ENCODE peak calls at places on chromosomes 13 and 19, in four cellular contexts. One of them, this sample, is unnamed.

GRCh38 chr13:67792151-67792665 is 562.1 kb upstream of the PCDH9 start:
- DNase-seq in H1: no peak
- DNase-seq in H9: no peak
- DNase-seq in IMR-90: no peak
- DNase-seq in this sample: peak; percentile 63

GRCh38 chr19:6250024-6250605 is 29.7 kb downstream of the MLLT1 start:
- DNase-seq in H1: no peak
- DNase-seq in IMR-90: peak; percentile 80
- DNase-seq in H9: no peak
- DNase-seq in this sample: no peak

GRCh38 chr13:85864963-85865530 is 65.8 kb upstream of the SLITRK6 start:
- DNase-seq in IMR-90: peak; percentile 38
- DNase-seq in H9: peak; percentile 31
- DNase-seq in H1: no peak
- DNase-seq in this sample: peak; percentile 65

GRCh38 chr19:47848871-47849473 is 10.1 kb upstream of the TPRX2 start:
- DNase-seq in IMR-90: no peak
- DNase-seq in H1: peak; percentile 91
- DNase-seq in H9: peak; percentile 79
- DNase-seq in this sample: peak; percentile 90

GRCh38 chr13:23608704-23609413 is 38.6 kb downstream of the TNFRSF19 start:
- DNase-seq in H9: no peak
- DNase-seq in IMR-90: peak; percentile 42
- DNase-seq in H1: no peak
- DNase-seq in this sample: no peak

GRCh38 chr19:362683-363082 is 18.1 kb upstream of the MIER2 start:
- DNase-seq in IMR-90: no peak
- DNase-seq in H1: no peak
- DNase-seq in H9: no peak
- DNase-seq in this sample: no peak

GRCh38 chr13:49559006-49559405 is 26.4 kb downstream of the RCBTB1 start:
- DNase-seq in IMR-90: no peak
- DNase-seq in H1: no peak
- DNase-seq in H9: no peak
- DNase-seq in this sample: no peak

GRCh38 chr19:14023404-14024235 is 4.3 kb upstream of the RLN3 start:
- DNase-seq in IMR-90: peak; percentile 44
- DNase-seq in H9: peak; percentile 85
- DNase-seq in H1: peak; percentile 78
- DNase-seq in this sample: peak; percentile 92

GRCh38 chr13:94707400-94708021 is 4.8 kb downstream of the SOX21 start:
- DNase-seq in H9: peak; percentile 77
- DNase-seq in H1: peak; percentile 79
- DNase-seq in IMR-90: no peak
- DNase-seq in this sample: peak; percentile 62

GRCh38 chr19:41193420-41194156 is 569 bp downstream of the CYP2S1 start:
- DNase-seq in H9: no peak
- DNase-seq in IMR-90: no peak
- DNase-seq in H1: no peak
- DNase-seq in this sample: no peak

GRCh38 chr13:110392510-110393233 is 85.6 kb downstream of the COL4A2 start:
- DNase-seq in IMR-90: peak; percentile 78
- DNase-seq in H1: no peak
- DNase-seq in H9: no peak
- DNase-seq in this sample: peak; percentile 69

GRCh38 chr13:46609052-46609451 is 56.1 kb downstream of the LRCH1 start:
- DNase-seq in H1: no peak
- DNase-seq in H9: no peak
- DNase-seq in IMR-90: no peak
- DNase-seq in this sample: no peak

GRCh38 chr13:37194428-37194861 is 89.0 kb upstream of the CSNK1A1L start:
- DNase-seq in IMR-90: peak; percentile 82
- DNase-seq in H1: no peak
- DNase-seq in H9: no peak
- DNase-seq in this sample: no peak

GRCh38 chr19:23346696-23347095 is 48.6 kb downstream of the ZNF91 start:
- DNase-seq in H9: no peak
- DNase-seq in H1: no peak
- DNase-seq in IMR-90: no peak
- DNase-seq in this sample: no peak

GRCh38 chr13:53782400-53783030 is 753.9 kb downstream of the OLFM4 start:
- DNase-seq in IMR-90: peak; percentile 17
- DNase-seq in H1: peak; percentile 47
- DNase-seq in H9: peak; percentile 33
- DNase-seq in this sample: peak; percentile 75

GRCh38 chr13:112370311-112370710 is 5.8 kb upstream of the SPACA7 start:
- DNase-seq in H1: no peak
- DNase-seq in IMR-90: no peak
- DNase-seq in H9: no peak
- DNase-seq in this sample: no peak

GRCh38 chr13:58953638-58954037 is 1210.1 kb downstream of the DIAPH3 start:
- DNase-seq in H1: no peak
- DNase-seq in H9: no peak
- DNase-seq in IMR-90: no peak
- DNase-seq in this sample: no peak

GRCh38 chr19:7119582-7119981 is 50.1 kb downstream of the ZNF557 start:
- DNase-seq in H1: no peak
- DNase-seq in H9: no peak
- DNase-seq in IMR-90: no peak
- DNase-seq in this sample: no peak

GRCh38 chr19:3670796-3671679 is 29.2 kb downstream of the PIP5K1C start:
- DNase-seq in IMR-90: peak; percentile 56
- DNase-seq in H9: no peak
- DNase-seq in H1: no peak
- DNase-seq in this sample: no peak

GRCh38 chr19:42396248-42396541 is 6.1 kb upstream of the CNFN start:
- DNase-seq in H1: no peak
- DNase-seq in H9: no peak
- DNase-seq in IMR-90: no peak
- DNase-seq in this sample: peak; percentile 74

GRCh38 chr19:46295401-46296308 is 1.2 kb upstream of the HIF3A start:
- DNase-seq in H9: no peak
- DNase-seq in H1: no peak
- DNase-seq in IMR-90: no peak
- DNase-seq in this sample: no peak

GRCh38 chr13:45370922-45371406 is 30.0 kb upstream of the TPT1 start:
- DNase-seq in H1: peak; percentile 92
- DNase-seq in H9: peak; percentile 90
- DNase-seq in IMR-90: peak; percentile 84
- DNase-seq in this sample: peak; percentile 90

DNA sequence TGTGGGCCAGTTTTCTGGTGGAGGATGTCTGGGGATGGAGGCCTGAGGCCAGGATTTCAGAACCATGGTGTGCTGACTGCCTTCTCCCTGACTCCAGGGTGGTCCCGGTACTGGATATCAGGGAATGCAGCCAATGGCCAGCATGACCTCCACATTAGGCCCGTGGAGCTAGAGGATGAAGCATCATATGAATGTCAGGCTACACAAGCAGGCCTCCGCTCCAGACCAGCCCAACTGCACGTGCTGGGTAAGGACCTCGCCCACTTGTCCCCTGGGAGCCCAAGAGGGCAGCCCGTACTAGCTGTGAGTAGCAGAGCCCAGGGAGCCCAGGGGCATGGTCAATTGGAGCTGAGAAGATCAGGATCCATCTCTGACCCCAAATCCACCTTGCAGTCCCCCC is 1.6 kb downstream of the KIRREL2 start:
- DNase-seq in IMR-90: no peak
- DNase-seq in H1: no peak
- DNase-seq in H9: no peak
- DNase-seq in this sample: no peak
- H4K5ac ChIP-seq in IMR-90: no peak overlapping the region
- H4K5ac ChIP-seq in H1: no peak overlapping the region
- H4K5ac ChIP-seq in H9: no peak overlapping the region
- H4K5ac ChIP-seq in this sample: no peak overlapping the region

GRCh38 chr19:49764341-49764740 is 1.2 kb upstream of the TSKS start:
- DNase-seq in H9: no peak
- DNase-seq in H1: no peak
- DNase-seq in IMR-90: no peak
- DNase-seq in this sample: no peak

GRCh38 chr19:49767967-49768581 is 1.3 kb downstream of the AP2A1 start:
- DNase-seq in IMR-90: no peak
- DNase-seq in H9: no peak
- DNase-seq in H1: no peak
- DNase-seq in this sample: no peak

GRCh38 chr19:49766938-49767315 is at the start of gene AP2A1:
- DNase-seq in H9: no peak
- DNase-seq in IMR-90: no peak
- DNase-seq in H1: no peak
- DNase-seq in this sample: no peak

GRCh38 chr19:49767380-49767779 is 579 bp downstream of the AP2A1 start:
- DNase-seq in H1: no peak
- DNase-seq in H9: no peak
- DNase-seq in IMR-90: no peak
- DNase-seq in this sample: peak; percentile 29

DNA sequence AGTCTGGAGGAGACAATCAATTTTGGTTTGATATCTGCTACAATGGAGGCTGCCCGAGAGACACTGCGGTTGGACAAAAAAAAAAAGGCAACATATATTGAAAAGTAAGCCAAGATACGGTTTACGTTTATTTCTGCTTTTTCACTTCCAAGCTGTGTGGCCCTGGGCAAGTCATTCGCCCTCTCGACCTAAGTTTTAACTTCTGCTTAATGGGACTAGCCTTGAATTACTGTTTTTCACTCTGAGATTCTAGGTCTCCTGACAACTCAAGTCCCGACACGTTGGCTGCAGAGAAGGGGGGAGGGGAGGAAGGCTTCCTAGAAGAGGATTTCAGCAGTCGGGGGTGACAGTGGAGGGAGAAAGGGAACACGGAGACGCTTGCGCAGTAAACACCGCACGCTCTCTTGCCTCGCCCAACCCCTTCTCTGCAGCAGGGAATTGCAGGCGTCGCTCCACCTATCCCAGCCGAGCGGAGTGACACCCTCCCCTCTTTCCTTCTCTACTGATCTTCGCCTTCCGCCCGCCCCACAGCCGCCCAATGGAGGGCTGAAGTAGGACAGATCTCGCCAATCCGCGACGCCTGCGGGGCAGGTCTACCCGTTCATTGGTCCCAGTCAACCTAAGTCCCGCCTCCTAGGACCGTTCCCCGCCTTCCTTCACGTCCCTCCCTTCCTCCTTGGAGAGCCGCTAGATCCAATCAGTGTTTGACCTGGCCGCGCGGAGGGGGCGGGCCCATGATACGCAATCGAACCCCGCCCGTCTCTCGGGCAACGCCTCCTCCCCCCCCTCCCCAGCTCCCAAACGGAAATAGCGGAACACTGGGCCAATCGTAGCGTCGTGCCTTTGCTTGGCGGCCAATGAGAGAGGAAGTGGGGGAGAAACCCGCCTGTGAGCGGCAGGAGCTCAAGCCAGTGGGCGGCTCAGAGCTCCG is 529 bp upstream of the AP2A1 start:
- DNase-seq in H1: peak; percentile 96
- DNase-seq in H9: peak; percentile 100
- DNase-seq in IMR-90: peak; percentile 100
- DNase-seq in this sample: peak; percentile 100
- H2BK120ac ChIP-seq in H1: peak overlapping the region; percentile 70
- H2BK120ac ChIP-seq in H9: peak overlapping the region; percentile 99
- H2BK120ac ChIP-seq in IMR-90: peak overlapping the region; percentile 99
- H2BK120ac ChIP-seq in this sample: peak overlapping the region; percentile 79

GRCh38 chr13:40774672-40775071 is 3.7 kb upstream of the MRPS31 start:
- DNase-seq in H1: no peak
- DNase-seq in H9: no peak
- DNase-seq in IMR-90: no peak
- DNase-seq in this sample: no peak

GRCh38 chr13:40777166-40777956 is 6.4 kb upstream of the MRPS31 start:
- DNase-seq in H9: peak; percentile 51
- DNase-seq in IMR-90: peak; percentile 37
- DNase-seq in H1: no peak
- DNase-seq in this sample: peak; percentile 74

GRCh38 chr13:40777957-40778235 is 6.9 kb upstream of the MRPS31 start:
- DNase-seq in IMR-90: no peak
- DNase-seq in H9: no peak
- DNase-seq in H1: no peak
- DNase-seq in this sample: no peak

GRCh38 chr13:40776681-40777165 is 5.7 kb upstream of the MRPS31 start:
- DNase-seq in H1: no peak
- DNase-seq in H9: no peak
- DNase-seq in IMR-90: peak; percentile 55
- DNase-seq in this sample: no peak

DNA sequence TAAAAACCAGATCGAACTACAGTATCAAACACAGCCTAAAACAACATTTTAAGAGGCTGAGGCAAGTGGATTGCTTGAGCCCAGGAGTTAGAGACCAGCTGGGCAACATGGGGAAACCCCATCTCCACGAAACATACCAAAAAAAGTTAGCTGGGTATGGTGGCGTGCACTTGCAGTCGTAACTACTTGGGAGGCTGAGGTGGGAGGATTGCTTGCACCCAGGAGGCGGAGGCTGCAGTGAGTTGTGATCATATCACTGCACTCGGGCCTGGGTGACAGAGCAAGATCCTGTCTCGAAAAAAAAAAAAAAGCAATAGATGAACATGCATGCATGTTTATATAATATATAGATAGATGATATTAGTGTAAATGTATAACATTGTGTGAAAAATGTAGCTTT is 5.2 kb upstream of the MRPS31 start:
- DNase-seq in H1: no peak
- DNase-seq in H9: no peak
- DNase-seq in IMR-90: no peak
- DNase-seq in this sample: no peak
- H2BK5ac ChIP-seq in H1: no peak overlapping the region
- H2BK5ac ChIP-seq in H9: no peak overlapping the region
- H2BK5ac ChIP-seq in IMR-90: no peak overlapping the region
- H2BK5ac ChIP-seq in this sample: no peak overlapping the region

GRCh38 chr19:15297416-15298224 is 34.7 kb downstream of the BRD4 start:
- DNase-seq in H1: no peak
- DNase-seq in IMR-90: peak; percentile 83
- DNase-seq in H9: no peak
- DNase-seq in this sample: peak; percentile 90

GRCh38 chr19:15294591-15294990 is 37.7 kb downstream of the BRD4 start:
- DNase-seq in IMR-90: no peak
- DNase-seq in H1: no peak
- DNase-seq in H9: no peak
- DNase-seq in this sample: no peak

GRCh38 chr19:15296353-15296752 is 36.0 kb downstream of the BRD4 start:
- DNase-seq in H9: no peak
- DNase-seq in IMR-90: no peak
- DNase-seq in H1: no peak
- DNase-seq in this sample: no peak

GRCh38 chr19:15298847-15299567 is 33.3 kb downstream of the BRD4 start:
- DNase-seq in H1: no peak
- DNase-seq in IMR-90: no peak
- DNase-seq in H9: no peak
- DNase-seq in this sample: no peak

DNA sequence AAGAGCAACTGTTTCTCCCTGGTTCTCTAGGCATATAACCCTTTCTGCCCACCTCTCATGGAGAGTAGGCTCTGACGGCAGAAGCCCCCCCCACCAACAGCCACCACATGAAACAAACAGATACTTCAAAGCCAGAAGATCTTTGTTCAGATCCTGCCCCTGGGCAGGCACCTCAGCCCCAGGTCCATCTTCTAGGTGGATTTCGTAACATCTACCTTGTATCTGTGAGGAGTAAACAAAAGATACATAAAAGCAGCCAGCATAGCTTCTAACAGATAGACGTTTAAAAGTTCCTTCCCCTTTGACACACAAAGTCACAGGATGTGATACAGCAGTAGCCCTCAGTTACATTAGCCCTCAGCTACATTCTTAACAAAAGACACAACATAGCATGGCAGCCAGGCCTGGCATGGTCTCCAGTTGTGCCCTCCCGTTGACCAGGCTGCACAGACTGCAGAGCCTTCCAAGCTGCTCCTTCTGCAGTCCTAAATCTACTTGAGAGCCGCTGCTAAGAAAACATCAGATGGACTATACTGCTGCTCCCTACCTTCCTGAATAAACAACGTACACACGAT is 35.4 kb downstream of the BRD4 start:
- DNase-seq in H1: no peak
- DNase-seq in H9: no peak
- DNase-seq in IMR-90: no peak
- DNase-seq in this sample: no peak
- H4K5ac ChIP-seq in H1: no peak overlapping the region
- H4K5ac ChIP-seq in H9: no peak overlapping the region
- H4K5ac ChIP-seq in IMR-90: no peak overlapping the region
- H4K5ac ChIP-seq in this sample: no peak overlapping the region

This sample was measured in mesendoderm.